ENCODE peak calls at places on chromosomes 3 and 15, in six cellular contexts. One of them, this sample, is unnamed.

GRCh38 chr3:30642715-30643361 is 36.4 kb downstream of the TGFBR2 start:
- DNase-seq in trophoblast cell: no peak
- DNase-seq in mesenchymal stem cell: peak
- DNase-seq in H1: no peak
- DNase-seq in neuronal stem cell: no peak
- DNase-seq in IMR-90: no peak
- DNase-seq in this sample: no peak

GRCh38 chr3:14791343-14791945 is 27.3 kb upstream of the FGD5 start:
- DNase-seq in H1: peak
- DNase-seq in neuronal stem cell: peak
- DNase-seq in trophoblast cell: peak
- DNase-seq in mesenchymal stem cell: peak
- DNase-seq in IMR-90: peak
- DNase-seq in this sample: peak

GRCh38 chr15:38895326-38896282 is 331.0 kb upstream of the RASGRP1 start:
- DNase-seq in IMR-90: peak
- DNase-seq in mesenchymal stem cell: peak
- DNase-seq in trophoblast cell: no peak
- DNase-seq in neuronal stem cell: no peak
- DNase-seq in H1: no peak
- DNase-seq in this sample: no peak

GRCh38 chr15:89860446-89860845 is 33.3 kb downstream of the AP3S2 start:
- DNase-seq in trophoblast cell: no peak
- DNase-seq in H1: no peak
- DNase-seq in mesenchymal stem cell: no peak
- DNase-seq in neuronal stem cell: no peak
- DNase-seq in IMR-90: no peak
- DNase-seq in this sample: no peak

GRCh38 chr15:50358805-50359204 is 3.8 kb upstream of the GABPB1 start:
- DNase-seq in neuronal stem cell: no peak
- DNase-seq in IMR-90: peak
- DNase-seq in trophoblast cell: peak
- DNase-seq in H1: no peak
- DNase-seq in mesenchymal stem cell: peak
- DNase-seq in this sample: peak

GRCh38 chr3:195897081-195897852 is 11.1 kb downstream of the TNK2 start:
- DNase-seq in trophoblast cell: peak
- DNase-seq in IMR-90: peak
- DNase-seq in mesenchymal stem cell: peak
- DNase-seq in H1: no peak
- DNase-seq in neuronal stem cell: no peak
- DNase-seq in this sample: no peak

GRCh38 chr3:129554356-129555120 is 11.6 kb downstream of the H1-8 start:
- DNase-seq in IMR-90: no peak
- DNase-seq in neuronal stem cell: no peak
- DNase-seq in H1: no peak
- DNase-seq in trophoblast cell: no peak
- DNase-seq in mesenchymal stem cell: no peak
- DNase-seq in this sample: no peak

GRCh38 chr3:188664795-188665194 is 507.0 kb upstream of the TPRG1 start:
- DNase-seq in mesenchymal stem cell: no peak
- DNase-seq in neuronal stem cell: no peak
- DNase-seq in trophoblast cell: peak
- DNase-seq in H1: no peak
- DNase-seq in IMR-90: no peak
- DNase-seq in this sample: no peak

GRCh38 chr3:22113453-22113852 is 362.4 kb upstream of the ZNF385D start:
- DNase-seq in neuronal stem cell: no peak
- DNase-seq in IMR-90: no peak
- DNase-seq in H1: no peak
- DNase-seq in trophoblast cell: no peak
- DNase-seq in mesenchymal stem cell: no peak
- DNase-seq in this sample: no peak

GRCh38 chr3:57983734-57984518 is 24.3 kb upstream of the FLNB start:
- DNase-seq in trophoblast cell: peak
- DNase-seq in mesenchymal stem cell: peak
- DNase-seq in IMR-90: peak
- DNase-seq in H1: no peak
- DNase-seq in neuronal stem cell: no peak
- DNase-seq in this sample: no peak

GRCh38 chr15:46735115-46735514 is 982.2 kb upstream of the SEMA6D start:
- DNase-seq in H1: no peak
- DNase-seq in neuronal stem cell: no peak
- DNase-seq in mesenchymal stem cell: no peak
- DNase-seq in IMR-90: no peak
- DNase-seq in trophoblast cell: no peak
- DNase-seq in this sample: no peak

GRCh38 chr3:128935922-128936321 is 56.5 kb downstream of the ACAD9 start:
- DNase-seq in trophoblast cell: no peak
- DNase-seq in mesenchymal stem cell: no peak
- DNase-seq in H1: no peak
- DNase-seq in neuronal stem cell: no peak
- DNase-seq in IMR-90: no peak
- DNase-seq in this sample: no peak

GRCh38 chr3:71726106-71726505 is 904 bp upstream of the EIF4E3 start:
- DNase-seq in mesenchymal stem cell: no peak
- DNase-seq in IMR-90: no peak
- DNase-seq in neuronal stem cell: no peak
- DNase-seq in H1: no peak
- DNase-seq in trophoblast cell: peak
- DNase-seq in this sample: no peak

GRCh38 chr3:64431717-64432116 is 206.5 kb upstream of the PRICKLE2 start:
- DNase-seq in IMR-90: no peak
- DNase-seq in H1: no peak
- DNase-seq in neuronal stem cell: no peak
- DNase-seq in mesenchymal stem cell: no peak
- DNase-seq in trophoblast cell: no peak
- DNase-seq in this sample: no peak

GRCh38 chr3:113501597-113501996 is 13.4 kb downstream of the SPICE1 start:
- DNase-seq in neuronal stem cell: no peak
- DNase-seq in H1: no peak
- DNase-seq in mesenchymal stem cell: no peak
- DNase-seq in IMR-90: no peak
- DNase-seq in trophoblast cell: no peak
- DNase-seq in this sample: no peak

GRCh38 chr3:16512435-16513140 is 911 bp downstream of the RFTN1 start:
- DNase-seq in neuronal stem cell: no peak
- DNase-seq in IMR-90: no peak
- DNase-seq in H1: no peak
- DNase-seq in trophoblast cell: peak
- DNase-seq in mesenchymal stem cell: no peak
- DNase-seq in this sample: peak

GRCh38 chr3:130093741-130094391 is 12.2 kb downstream of the ALG1L2 start:
- DNase-seq in H1: no peak
- DNase-seq in trophoblast cell: peak
- DNase-seq in IMR-90: no peak
- DNase-seq in mesenchymal stem cell: no peak
- DNase-seq in neuronal stem cell: no peak
- DNase-seq in this sample: peak

GRCh38 chr3:55426486-55426885 is 60.6 kb downstream of the WNT5A start:
- DNase-seq in mesenchymal stem cell: no peak
- DNase-seq in trophoblast cell: no peak
- DNase-seq in neuronal stem cell: no peak
- DNase-seq in H1: no peak
- DNase-seq in IMR-90: peak
- DNase-seq in this sample: no peak

GRCh38 chr3:138849541-138849940 is 14.8 kb upstream of the PIK3CB start:
- DNase-seq in mesenchymal stem cell: no peak
- DNase-seq in neuronal stem cell: no peak
- DNase-seq in H1: no peak
- DNase-seq in IMR-90: no peak
- DNase-seq in trophoblast cell: peak
- DNase-seq in this sample: no peak

GRCh38 chr15:33662014-33662413 is 306.3 kb upstream of the CHRM5 start:
- DNase-seq in IMR-90: no peak
- DNase-seq in mesenchymal stem cell: no peak
- DNase-seq in trophoblast cell: no peak
- DNase-seq in H1: no peak
- DNase-seq in neuronal stem cell: no peak
- DNase-seq in this sample: no peak

GRCh38 chr15:59420986-59421618 is 16.9 kb upstream of the FAM81A start:
- DNase-seq in IMR-90: peak
- DNase-seq in mesenchymal stem cell: peak
- DNase-seq in neuronal stem cell: no peak
- DNase-seq in H1: peak
- DNase-seq in trophoblast cell: peak
- DNase-seq in this sample: peak

GRCh38 chr3:99502871-99503270 is 135.5 kb upstream of the COL8A1 start:
- DNase-seq in trophoblast cell: no peak
- DNase-seq in mesenchymal stem cell: no peak
- DNase-seq in H1: no peak
- DNase-seq in neuronal stem cell: no peak
- DNase-seq in IMR-90: peak
- DNase-seq in this sample: no peak

GRCh38 chr3:25725810-25726209 is 57.4 kb downstream of the NGLY1 start:
- DNase-seq in trophoblast cell: no peak
- DNase-seq in H1: no peak
- DNase-seq in mesenchymal stem cell: no peak
- DNase-seq in IMR-90: peak
- DNase-seq in neuronal stem cell: no peak
- DNase-seq in this sample: no peak

GRCh38 chr3:193732827-193733226 is 139.8 kb downstream of the OPA1 start:
- DNase-seq in H1: no peak
- DNase-seq in trophoblast cell: peak
- DNase-seq in neuronal stem cell: no peak
- DNase-seq in IMR-90: no peak
- DNase-seq in mesenchymal stem cell: no peak
- DNase-seq in this sample: no peak

GRCh38 chr3:82685761-82686160 is 924.3 kb upstream of the GBE1 start:
- DNase-seq in H1: no peak
- DNase-seq in neuronal stem cell: no peak
- DNase-seq in mesenchymal stem cell: no peak
- DNase-seq in trophoblast cell: no peak
- DNase-seq in IMR-90: no peak
- DNase-seq in this sample: no peak

DNA sequence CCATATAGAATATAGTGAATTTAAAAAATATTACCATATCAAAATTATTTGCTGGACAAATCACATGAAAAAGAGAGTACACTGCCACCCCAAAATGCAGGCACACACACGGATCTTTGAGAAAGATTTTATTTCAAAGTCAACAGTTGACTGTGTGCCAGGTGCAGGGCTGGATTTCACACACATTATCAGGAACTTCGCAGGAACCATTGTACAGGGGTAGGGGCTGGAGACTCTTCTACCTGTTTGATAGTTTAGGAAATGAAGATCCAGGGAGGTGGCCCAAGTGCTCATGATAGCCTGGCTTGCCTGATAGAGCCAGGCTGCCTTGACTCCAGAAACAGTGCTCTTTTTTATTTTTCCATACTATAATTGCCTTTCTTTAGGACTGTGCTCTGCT is 54.2 kb downstream of the IL1RAP start:
- DNase-seq in H1: no peak
- DNase-seq in neuronal stem cell: no peak
- DNase-seq in trophoblast cell: no peak
- DNase-seq in IMR-90: no peak
- DNase-seq in mesenchymal stem cell: no peak
- DNase-seq in this sample: no peak
- H4K91ac ChIP-seq in H1: no peak
- H4K91ac ChIP-seq in neuronal stem cell: no peak
- H4K91ac ChIP-seq in trophoblast cell: no peak
- H4K91ac ChIP-seq in IMR-90: no peak
- H4K91ac ChIP-seq in mesenchymal stem cell: no peak
- H4K91ac ChIP-seq in this sample: no peak

DNA sequence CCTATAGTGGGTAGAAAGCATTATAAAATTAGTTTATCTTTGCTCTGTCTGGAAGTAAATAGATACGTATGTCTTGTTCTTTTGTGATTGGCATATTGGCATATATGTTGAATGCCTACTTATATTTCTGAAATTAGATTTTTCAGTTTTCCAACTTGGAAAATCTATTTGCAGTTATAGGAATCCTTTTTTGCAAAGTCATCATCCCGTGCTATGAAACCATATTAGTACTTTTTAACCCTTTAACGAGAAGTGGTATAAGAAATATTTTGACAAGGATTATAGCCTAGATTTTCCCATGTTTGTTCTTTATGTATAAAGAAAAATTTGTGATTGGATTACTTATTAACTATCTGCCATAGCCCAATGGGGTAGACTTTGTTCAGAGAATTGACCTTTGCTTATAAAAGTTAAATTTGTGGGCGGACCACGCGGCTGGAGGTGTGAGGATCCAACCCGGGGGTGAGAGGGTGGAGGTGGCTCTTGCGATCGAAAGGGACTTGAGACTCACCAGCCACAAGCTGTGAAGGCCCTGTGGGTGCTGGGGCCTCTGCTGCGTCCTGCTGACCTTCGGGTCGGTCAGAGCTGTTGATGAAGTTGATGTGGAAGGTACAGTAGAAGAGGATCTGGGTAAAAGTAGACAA is 5.9 kb downstream of the LRRC28 start:
- DNase-seq in IMR-90: no peak
- DNase-seq in mesenchymal stem cell: no peak
- DNase-seq in neuronal stem cell: no peak
- DNase-seq in H1: no peak
- DNase-seq in trophoblast cell: no peak
- DNase-seq in this sample: no peak
- H3K23ac ChIP-seq in IMR-90: no peak
- H3K23ac ChIP-seq in mesenchymal stem cell: no peak
- H3K23ac ChIP-seq in neuronal stem cell: no peak
- H3K23ac ChIP-seq in H1: no peak
- H3K23ac ChIP-seq in trophoblast cell: no peak
- H3K23ac ChIP-seq in this sample: no peak

GRCh38 chr3:117398166-117398954 is 688.8 kb downstream of the TUSC7 start:
- DNase-seq in neuronal stem cell: peak
- DNase-seq in mesenchymal stem cell: no peak
- DNase-seq in H1: peak
- DNase-seq in trophoblast cell: no peak
- DNase-seq in IMR-90: no peak
- DNase-seq in this sample: peak
- H4K91ac ChIP-seq in neuronal stem cell: no peak
- H4K91ac ChIP-seq in mesenchymal stem cell: no peak
- H4K91ac ChIP-seq in H1: peak
- H4K91ac ChIP-seq in trophoblast cell: no peak
- H4K91ac ChIP-seq in IMR-90: no peak
- H4K91ac ChIP-seq in this sample: no peak

DNA sequence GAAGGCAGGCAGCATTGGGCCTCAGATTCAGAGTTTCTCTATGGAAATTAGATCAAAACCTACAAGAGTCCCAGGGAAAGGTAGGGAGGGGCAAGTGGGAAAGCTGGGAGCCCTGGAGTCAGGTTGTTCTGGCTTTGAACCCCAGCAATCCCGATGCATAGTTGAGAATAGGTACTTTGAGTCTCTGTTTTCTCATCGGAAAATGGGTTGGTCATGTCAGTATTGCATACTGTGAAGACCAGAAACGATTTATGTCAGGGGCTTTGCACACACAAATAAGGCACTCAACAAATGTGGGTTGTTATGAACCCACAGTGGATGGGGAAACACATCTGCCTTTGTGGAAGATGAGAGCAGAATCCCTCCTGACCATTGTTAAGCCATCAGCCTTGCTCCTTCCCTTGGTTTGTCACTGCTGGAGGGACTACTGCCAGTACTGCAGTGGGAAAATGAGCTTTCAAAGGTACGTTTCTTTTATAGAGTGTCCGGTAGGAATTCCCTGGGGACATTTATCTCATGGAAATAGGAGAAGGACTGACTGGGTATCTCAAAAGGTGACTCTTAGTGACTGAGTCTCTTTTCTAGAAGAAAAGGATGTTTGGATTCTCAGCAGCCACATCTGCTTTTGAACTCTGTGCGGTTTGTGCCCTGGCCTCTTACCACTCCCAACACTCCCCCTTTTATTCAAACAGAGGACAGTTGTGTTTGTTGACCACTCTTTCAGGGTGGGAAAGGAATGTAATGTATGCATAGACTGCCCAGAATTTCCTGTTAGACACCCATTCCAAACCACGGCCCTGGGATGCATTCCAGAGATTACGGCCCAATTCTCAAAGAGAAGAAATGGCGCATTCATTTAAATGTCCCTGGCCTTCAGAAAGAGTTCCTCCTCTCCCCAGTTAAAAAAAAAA is 54.6 kb upstream of the VILL start:
- DNase-seq in trophoblast cell: peak
- DNase-seq in mesenchymal stem cell: peak
- DNase-seq in neuronal stem cell: peak
- DNase-seq in IMR-90: peak
- DNase-seq in H1: peak
- DNase-seq in this sample: no peak
- H3K23ac ChIP-seq in trophoblast cell: no peak
- H3K23ac ChIP-seq in mesenchymal stem cell: no peak
- H3K23ac ChIP-seq in neuronal stem cell: no peak
- H3K23ac ChIP-seq in IMR-90: peak
- H3K23ac ChIP-seq in H1: no peak
- H3K23ac ChIP-seq in this sample: no peak